ENCODE peak calls at places on chromosomes 7 and 10, in six cellular contexts. One of them, this sample, is unnamed.

GRCh38 chr7:123242467-123243097 is 42.8 kb upstream of the SLC13A1 start:
- DNase-seq in HuH-7.5: no peak
- DNase-seq in SHP77: no peak
- DNase-seq in IMR-90: no peak
- DNase-seq in COR-L47: peak
- DNase-seq in brain microvascular endothelial cell: no peak
- DNase-seq in this sample: no peak

GRCh38 chr10:26787362-26787761 is 73.4 kb downstream of the ABI1 start:
- DNase-seq in brain microvascular endothelial cell: no peak
- DNase-seq in IMR-90: no peak
- DNase-seq in HuH-7.5: no peak
- DNase-seq in SHP77: no peak
- DNase-seq in COR-L47: no peak
- DNase-seq in this sample: no peak

GRCh38 chr10:74103560-74104248 is 46.9 kb downstream of the AP3M1 start:
- DNase-seq in brain microvascular endothelial cell: peak
- DNase-seq in HuH-7.5: peak
- DNase-seq in IMR-90: peak
- DNase-seq in COR-L47: no peak
- DNase-seq in SHP77: no peak
- DNase-seq in this sample: peak

GRCh38 chr10:91683976-91684375 is 51.1 kb upstream of the PPP1R3C start:
- DNase-seq in HuH-7.5: no peak
- DNase-seq in brain microvascular endothelial cell: peak
- DNase-seq in SHP77: no peak
- DNase-seq in COR-L47: no peak
- DNase-seq in IMR-90: peak
- DNase-seq in this sample: peak

GRCh38 chr7:74362262-74362661 is 73.1 kb downstream of the CLIP2 start:
- DNase-seq in IMR-90: no peak
- DNase-seq in SHP77: no peak
- DNase-seq in brain microvascular endothelial cell: no peak
- DNase-seq in COR-L47: no peak
- DNase-seq in HuH-7.5: no peak
- DNase-seq in this sample: no peak

GRCh38 chr7:90771281-90771680 is 175.2 kb downstream of the CDK14 start:
- DNase-seq in HuH-7.5: no peak
- DNase-seq in brain microvascular endothelial cell: peak
- DNase-seq in IMR-90: peak
- DNase-seq in SHP77: no peak
- DNase-seq in COR-L47: no peak
- DNase-seq in this sample: peak

GRCh38 chr7:150404785-150405583 is 25.9 kb downstream of the ZNF775 start:
- DNase-seq in brain microvascular endothelial cell: peak
- DNase-seq in IMR-90: peak
- DNase-seq in SHP77: peak
- DNase-seq in HuH-7.5: peak
- DNase-seq in COR-L47: peak
- DNase-seq in this sample: peak

GRCh38 chr7:88490161-88490560 is 183.5 kb upstream of the STEAP4 start:
- DNase-seq in COR-L47: no peak
- DNase-seq in SHP77: no peak
- DNase-seq in HuH-7.5: no peak
- DNase-seq in IMR-90: no peak
- DNase-seq in brain microvascular endothelial cell: no peak
- DNase-seq in this sample: no peak

GRCh38 chr7:42253316-42253715 is 16.3 kb upstream of the GLI3 start:
- DNase-seq in brain microvascular endothelial cell: no peak
- DNase-seq in COR-L47: no peak
- DNase-seq in IMR-90: peak
- DNase-seq in HuH-7.5: no peak
- DNase-seq in SHP77: no peak
- DNase-seq in this sample: peak

GRCh38 chr7:132720835-132721234 is 144.6 kb upstream of the PLXNA4 start:
- DNase-seq in IMR-90: no peak
- DNase-seq in COR-L47: no peak
- DNase-seq in SHP77: no peak
- DNase-seq in brain microvascular endothelial cell: no peak
- DNase-seq in HuH-7.5: no peak
- DNase-seq in this sample: no peak

GRCh38 chr10:110885932-110886674 is 14.4 kb downstream of the PDCD4 start:
- DNase-seq in SHP77: no peak
- DNase-seq in COR-L47: no peak
- DNase-seq in HuH-7.5: no peak
- DNase-seq in IMR-90: no peak
- DNase-seq in brain microvascular endothelial cell: no peak
- DNase-seq in this sample: no peak

GRCh38 chr7:63900394-63901203 is 98.0 kb upstream of the ZNF722 start:
- DNase-seq in HuH-7.5: no peak
- DNase-seq in SHP77: peak
- DNase-seq in COR-L47: peak
- DNase-seq in brain microvascular endothelial cell: no peak
- DNase-seq in IMR-90: no peak
- DNase-seq in this sample: no peak

GRCh38 chr10:89665302-89665701 is 20.3 kb upstream of the PANK1 start:
- DNase-seq in SHP77: no peak
- DNase-seq in COR-L47: no peak
- DNase-seq in IMR-90: no peak
- DNase-seq in HuH-7.5: no peak
- DNase-seq in brain microvascular endothelial cell: no peak
- DNase-seq in this sample: no peak

GRCh38 chr7:100802951-100803350 is 24.4 kb downstream of the EPHB4 start:
- DNase-seq in IMR-90: no peak
- DNase-seq in brain microvascular endothelial cell: no peak
- DNase-seq in COR-L47: no peak
- DNase-seq in HuH-7.5: no peak
- DNase-seq in SHP77: no peak
- DNase-seq in this sample: no peak

GRCh38 chr10:129041916-129042315 is 425.1 kb upstream of the MGMT start:
- DNase-seq in HuH-7.5: no peak
- DNase-seq in COR-L47: no peak
- DNase-seq in brain microvascular endothelial cell: no peak
- DNase-seq in SHP77: no peak
- DNase-seq in IMR-90: no peak
- DNase-seq in this sample: no peak

GRCh38 chr10:127018298-127018650 is 113.0 kb downstream of the DOCK1 start:
- DNase-seq in HuH-7.5: no peak
- DNase-seq in brain microvascular endothelial cell: no peak
- DNase-seq in SHP77: no peak
- DNase-seq in IMR-90: no peak
- DNase-seq in COR-L47: no peak
- DNase-seq in this sample: no peak

GRCh38 chr7:106179256-106179655 is 67.1 kb upstream of the SYPL1 start:
- DNase-seq in HuH-7.5: no peak
- DNase-seq in SHP77: no peak
- DNase-seq in brain microvascular endothelial cell: no peak
- DNase-seq in COR-L47: no peak
- DNase-seq in IMR-90: no peak
- DNase-seq in this sample: no peak

GRCh38 chr10:82288461-82288881 is 413.5 kb downstream of the NRG3 start:
- DNase-seq in COR-L47: no peak
- DNase-seq in brain microvascular endothelial cell: peak
- DNase-seq in HuH-7.5: no peak
- DNase-seq in IMR-90: no peak
- DNase-seq in SHP77: no peak
- DNase-seq in this sample: no peak

GRCh38 chr10:99673492-99673891 is 14.2 kb downstream of the ENTPD7 start:
- DNase-seq in brain microvascular endothelial cell: no peak
- DNase-seq in HuH-7.5: no peak
- DNase-seq in COR-L47: no peak
- DNase-seq in SHP77: no peak
- DNase-seq in IMR-90: no peak
- DNase-seq in this sample: no peak

GRCh38 chr10:29297678-29298077 is 8.8 kb downstream of the LYZL1 start:
- DNase-seq in HuH-7.5: no peak
- DNase-seq in COR-L47: no peak
- DNase-seq in brain microvascular endothelial cell: no peak
- DNase-seq in SHP77: no peak
- DNase-seq in IMR-90: no peak
- DNase-seq in this sample: no peak

GRCh38 chr7:111232249-111233084 is 141.5 kb downstream of the LRRN3 start:
- DNase-seq in SHP77: no peak
- DNase-seq in brain microvascular endothelial cell: peak
- DNase-seq in COR-L47: no peak
- DNase-seq in IMR-90: peak
- DNase-seq in HuH-7.5: no peak
- DNase-seq in this sample: peak

GRCh38 chr10:63491558-63492316 is 26.0 kb upstream of the JMJD1C start:
- DNase-seq in HuH-7.5: no peak
- DNase-seq in SHP77: no peak
- DNase-seq in brain microvascular endothelial cell: peak
- DNase-seq in COR-L47: no peak
- DNase-seq in IMR-90: peak
- DNase-seq in this sample: peak

GRCh38 chr7:121019018-121019417 is 30.5 kb downstream of the CPED1 start:
- DNase-seq in SHP77: no peak
- DNase-seq in COR-L47: no peak
- DNase-seq in HuH-7.5: no peak
- DNase-seq in IMR-90: peak
- DNase-seq in brain microvascular endothelial cell: peak
- DNase-seq in this sample: peak

GRCh38 chr10:95742529-95742884 is 13.5 kb upstream of the ENTPD1 start:
- DNase-seq in IMR-90: peak
- DNase-seq in SHP77: peak
- DNase-seq in HuH-7.5: peak
- DNase-seq in brain microvascular endothelial cell: peak
- DNase-seq in COR-L47: peak
- DNase-seq in this sample: no peak

GRCh38 chr10:7471720-7472367 is 61.0 kb upstream of the SFMBT2 start:
- DNase-seq in IMR-90: no peak
- DNase-seq in brain microvascular endothelial cell: no peak
- DNase-seq in HuH-7.5: no peak
- DNase-seq in SHP77: no peak
- DNase-seq in COR-L47: peak
- DNase-seq in this sample: no peak

GRCh38 chr7:155669717-155670505 is 25.4 kb downstream of the RBM33 start:
- DNase-seq in IMR-90: peak
- DNase-seq in brain microvascular endothelial cell: no peak
- DNase-seq in COR-L47: no peak
- DNase-seq in SHP77: no peak
- DNase-seq in HuH-7.5: no peak
- DNase-seq in this sample: peak

GRCh38 chr7:126185959-126186580 is 1066.7 kb downstream of the GRM8 start:
- DNase-seq in HuH-7.5: no peak
- DNase-seq in IMR-90: no peak
- DNase-seq in SHP77: no peak
- DNase-seq in brain microvascular endothelial cell: no peak
- DNase-seq in COR-L47: no peak
- DNase-seq in this sample: no peak

GRCh38 chr7:6658618-6659345 is 21.7 kb downstream of the ZNF316 start:
- DNase-seq in HuH-7.5: no peak
- DNase-seq in brain microvascular endothelial cell: no peak
- DNase-seq in SHP77: no peak
- DNase-seq in COR-L47: no peak
- DNase-seq in IMR-90: no peak
- DNase-seq in this sample: no peak

GRCh38 chr7:66069732-66070131 is 5.9 kb upstream of the ASL start:
- DNase-seq in brain microvascular endothelial cell: no peak
- DNase-seq in COR-L47: no peak
- DNase-seq in IMR-90: peak
- DNase-seq in HuH-7.5: no peak
- DNase-seq in SHP77: no peak
- DNase-seq in this sample: no peak

GRCh38 chr10:28300027-28300426 is 2.8 kb downstream of the MPP7 start:
- DNase-seq in SHP77: no peak
- DNase-seq in IMR-90: no peak
- DNase-seq in COR-L47: no peak
- DNase-seq in HuH-7.5: no peak
- DNase-seq in brain microvascular endothelial cell: no peak
- DNase-seq in this sample: no peak

GRCh38 chr7:103632005-103632639 is 186.1 kb upstream of the SLC26A5 start:
- DNase-seq in COR-L47: no peak
- DNase-seq in IMR-90: no peak
- DNase-seq in SHP77: no peak
- DNase-seq in HuH-7.5: no peak
- DNase-seq in brain microvascular endothelial cell: no peak
- DNase-seq in this sample: no peak

GRCh38 chr10:75972494-75973276 is 541.3 kb downstream of the LRMDA start:
- DNase-seq in HuH-7.5: no peak
- DNase-seq in SHP77: peak
- DNase-seq in IMR-90: peak
- DNase-seq in brain microvascular endothelial cell: peak
- DNase-seq in COR-L47: peak
- DNase-seq in this sample: peak

GRCh38 chr10:15802375-15802949 is 57.8 kb downstream of the MINDY3 start:
- DNase-seq in SHP77: no peak
- DNase-seq in IMR-90: no peak
- DNase-seq in COR-L47: no peak
- DNase-seq in HuH-7.5: no peak
- DNase-seq in brain microvascular endothelial cell: no peak
- DNase-seq in this sample: no peak

This sample was measured in HFFc6.